ENCODE peak calls at places on chromosomes 16 and 17, in six cellular contexts. N, C, Q, E, D and P are unnamed samples.

GRCh38 chr17:79951361-79952264 is 84.1 kb downstream of the TBC1D16 start:
- DNase-seq in E (no peak), D (no peak), C (peak), Q (no peak), N (peak), P (no peak)

GRCh38 chr16:2816751-2817495 is at the start of gene PRSS21:
- DNase-seq in E (peak), D (no peak), N (no peak), Q (no peak), C (no peak), P (no peak)

GRCh38 chr17:73947281-73947975 is 256.1 kb upstream of the RPL38 start:
- DNase-seq in Q (no peak), N (no peak), C (no peak), D (no peak), E (no peak), P (no peak)

GRCh38 chr17:41635121-41636097 is 11.0 kb upstream of the KRT17 start:
- DNase-seq in D (no peak), E (no peak), C (peak), Q (no peak), N (no peak), P (no peak)

GRCh38 chr16:19506965-19507364 is 14.9 kb downstream of the GDE1 start:
- DNase-seq in D (no peak), C (no peak), E (no peak), N (no peak), Q (no peak), P (no peak)

GRCh38 chr16:25155553-25156460 is 44.3 kb downstream of the LCMT1 start:
- DNase-seq in D (no peak), N (no peak), E (no peak), C (peak), Q (no peak), P (no peak)

GRCh38 chr17:72139213-72139612 is 18.4 kb downstream of the SOX9 start:
- DNase-seq in Q (no peak), E (no peak), C (no peak), N (no peak), D (no peak), P (no peak)

GRCh38 chr17:28240688-28241340 is 78.2 kb upstream of the TMEM97 start:
- DNase-seq in Q (no peak), N (no peak), D (no peak), C (no peak), E (no peak), P (no peak)

GRCh38 chr17:75061055-75061438 is 14.0 kb downstream of the KCTD2 start:
- DNase-seq in Q (no peak), D (no peak), E (no peak), C (no peak), N (no peak), P (no peak)

GRCh38 chr17:61420128-61420527 is 20.5 kb downstream of the TBX2 start:
- DNase-seq in E (no peak), D (no peak), N (no peak), Q (no peak), C (no peak), P (no peak)

GRCh38 chr16:27334874-27335273 is 21.1 kb downstream of the IL4R start:
- DNase-seq in N (no peak), Q (no peak), D (no peak), E (no peak), C (no peak), P (no peak)

GRCh38 chr16:86665319-86665675 is 86.9 kb downstream of the FOXL1 start:
- DNase-seq in C (peak), D (no peak), Q (no peak), E (no peak), N (peak), P (no peak)

GRCh38 chr17:5516060-5516792 is 29.9 kb downstream of the MIS12 start:
- DNase-seq in Q (no peak), N (peak), D (peak), E (no peak), C (peak), P (peak)

GRCh38 chr17:81160306-81160705 is 5.0 kb upstream of the PVALEF start:
- DNase-seq in C (no peak), N (no peak), E (no peak), D (no peak), Q (no peak), P (no peak)